ENCODE peak calls at places on chromosomes 6 and 20, in four cellular contexts. A is thyroid gland, K is transverse colon, H is MM.1S. U is an unnamed sample.

GRCh38 chr20:53656653-53657288 is 63.1 kb upstream of the ZNF217 start:
- DNase-seq in A (no peak), K (no peak), H (no peak), U (no peak)

GRCh38 chr6:164063346-164063745 is 648.8 kb downstream of the QKI start:
- DNase-seq in A (no peak), H (no peak), K (no peak), U (no peak)

GRCh38 chr20:48785256-48785655 is 42.5 kb downstream of the PREX1 start:
- DNase-seq in K (no peak), A (no peak), H (no peak), U (peak; percentile 5)

GRCh38 chr6:125930810-125931418 is 25.7 kb upstream of the HINT3 start:
- DNase-seq in A (no peak), K (no peak), H (no peak), U (no peak)

GRCh38 chr20:41168281-41169183 is 31.2 kb downstream of the PLCG1 start:
- DNase-seq in A (peak; percentile 1), K (peak; percentile 4), H (no peak), U (peak; percentile 30)

GRCh38 chr20:34493646-34494045 is 22.6 kb upstream of the DYNLRB1 start:
- DNase-seq in K (no peak), A (no peak), H (no peak), U (no peak)

GRCh38 chr6:35140991-35141720 is at the start of gene TCP11:
- DNase-seq in H (no peak), A (peak; percentile 34), K (peak; percentile 42), U (no peak)

GRCh38 chr6:138504764-138505689 is 5.7 kb upstream of the NHSL1 start:
- DNase-seq in H (no peak), K (no peak), A (no peak), U (no peak)

DNA sequence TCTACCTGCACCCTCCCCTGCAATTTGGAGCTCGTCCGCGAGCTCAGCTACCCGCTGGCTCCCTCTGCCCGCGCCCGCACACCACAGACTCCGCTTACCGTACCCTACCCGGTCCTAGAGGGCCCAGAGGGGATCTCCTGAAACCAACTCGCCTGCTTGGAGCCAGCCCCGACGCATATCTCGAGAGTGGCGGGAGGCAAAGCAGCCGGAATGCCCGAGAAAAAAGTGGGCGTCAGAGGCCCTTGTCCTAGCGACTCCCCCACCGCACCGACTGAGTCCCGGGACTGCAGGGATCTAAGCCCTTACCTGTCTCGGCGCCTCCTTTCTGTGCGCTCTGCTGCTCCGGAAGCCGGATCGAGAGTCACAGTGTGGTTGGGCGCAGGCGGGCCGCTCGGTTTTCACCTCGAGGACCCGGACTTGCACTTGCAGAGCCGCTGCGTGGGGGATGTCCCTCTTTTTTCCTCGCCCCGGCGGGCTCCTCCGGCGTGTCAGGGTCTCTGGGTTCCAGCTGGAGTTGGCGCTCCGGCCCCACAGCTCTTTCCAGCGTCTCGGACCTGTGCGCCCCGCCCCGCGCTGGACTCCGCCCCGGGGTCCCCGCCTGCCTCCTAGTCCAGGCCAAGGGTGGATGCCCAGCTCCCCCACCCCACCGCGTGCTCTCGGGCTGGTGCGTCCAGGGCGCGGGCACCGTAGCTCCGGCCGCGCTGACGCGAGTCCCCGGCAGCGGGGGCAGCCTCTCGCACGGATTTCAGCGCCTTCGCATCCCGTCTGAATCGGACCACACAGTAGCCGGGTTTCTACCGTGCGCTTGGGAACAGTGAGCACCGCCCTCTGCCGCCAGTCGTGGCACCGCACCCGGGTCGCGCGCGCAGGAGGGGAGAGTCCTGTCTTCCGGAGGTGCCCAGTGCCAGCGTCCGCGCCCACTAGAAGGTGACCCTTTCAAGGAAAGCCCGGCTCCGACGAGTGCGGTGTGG is at the start of gene PROKR2:
- DNase-seq in H (no peak), K (no peak), A (no peak), U (no peak)
- TF ChIP-seq CTCF in H (no peak), K (no peak), A (no peak), U (no peak)

DNA sequence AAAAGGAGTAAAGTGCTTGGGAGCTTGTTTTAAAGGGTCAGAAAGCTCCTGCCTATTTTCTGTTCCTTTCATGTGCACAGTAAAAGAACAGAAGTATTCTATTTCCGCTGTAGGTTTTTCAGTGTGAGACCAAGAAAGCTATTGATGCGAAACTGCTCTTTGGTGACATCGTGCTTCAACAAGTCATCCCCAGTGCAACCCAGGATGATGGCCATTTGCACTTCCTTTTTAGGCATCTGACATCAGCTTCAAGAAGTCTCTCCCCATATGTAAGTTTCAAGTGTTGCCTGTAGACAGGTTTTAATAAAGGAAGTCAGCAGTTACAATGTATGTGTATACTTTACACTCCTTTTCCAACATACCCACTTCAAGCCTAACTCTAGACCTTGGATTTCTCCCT is 131.6 kb downstream of the RFX6 start:
- DNase-seq in A (no peak), K (no peak), H (peak; percentile 91), U (no peak)
- TF ChIP-seq CTCF in A (no peak), K (no peak), H (no peak), U (no peak)

GRCh38 chr6:134183844-134184243 is 131.4 kb upstream of the SLC2A12 start:
- DNase-seq in H (no peak), K (no peak), A (no peak), U (no peak)
- TF ChIP-seq CTCF in H (no peak), K (no peak), A (no peak), U (no peak)

GRCh38 chr6:156662025-156662445 is 115.1 kb upstream of the ARID1B start:
- DNase-seq in H (no peak), A (no peak), K (peak; percentile 56), U (no peak)
- TF ChIP-seq CTCF in H (no peak), A (no peak), K (peak; percentile 43), U (peak; percentile 24)

DNA sequence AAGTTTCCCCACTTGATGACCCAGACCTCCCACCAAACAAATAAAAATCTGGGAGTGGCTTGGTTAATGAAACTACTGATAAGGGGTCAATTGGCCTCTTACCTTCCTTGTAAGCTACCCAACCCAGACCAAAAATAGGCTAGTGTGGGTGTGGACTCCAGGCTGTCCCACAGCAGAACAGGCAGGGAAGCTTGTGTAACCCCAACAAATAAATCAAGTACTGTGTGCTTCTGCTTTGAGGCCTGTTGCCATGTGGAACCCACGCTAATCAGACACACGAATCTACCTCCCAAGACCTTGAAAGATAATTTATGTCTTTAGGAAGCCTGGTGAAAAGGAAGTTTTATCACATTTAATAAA is 33.7 kb upstream of the PAQR8 start:
- DNase-seq in A (no peak), H (no peak), K (peak; percentile 68), U (no peak)
- TF ChIP-seq CTCF in A (no peak), H (no peak), K (no peak), U (no peak)

U was measured in CD14-positive monocyte.